ENCODE peak calls at places on chromosome 6, in seven cellular contexts. One of them, this sample, is unnamed.

GRCh38 chr6:69888842-69889590 is 22.7 kb downstream of the COL19A1 start:
- DNase-seq in activated CD4-positive, alpha-beta T cell treated with anti-CD3 and anti-CD28 coated beads for 36 hours: no peak
- DNase-seq in activated T-cell treated with anti-CD3 and anti-CD28 coated beads for 4 hours: no peak
- DNase-seq in left lung: no peak
- DNase-seq in stimulated activated CD4-positive, alpha-beta T cell treated with anti-CD3 and anti-CD28 coated beads, TNF-alpha, amount 100 ng/mL, for 48 hours: no peak
- DNase-seq in esophagus squamous epithelium: no peak
- DNase-seq in CD4-positive, CD25-positive, alpha-beta regulatory T cell: no peak
- DNase-seq in this sample: no peak

GRCh38 chr6:52509281-52510212 is 67.3 kb downstream of the TRAM2 start:
- DNase-seq in CD4-positive, CD25-positive, alpha-beta regulatory T cell: no peak
- DNase-seq in esophagus squamous epithelium: no peak
- DNase-seq in left lung: no peak
- DNase-seq in activated CD4-positive, alpha-beta T cell treated with anti-CD3 and anti-CD28 coated beads for 36 hours: no peak
- DNase-seq in stimulated activated CD4-positive, alpha-beta T cell treated with anti-CD3 and anti-CD28 coated beads, TNF-alpha, amount 100 ng/mL, for 48 hours: no peak
- DNase-seq in activated T-cell treated with anti-CD3 and anti-CD28 coated beads for 4 hours: no peak
- DNase-seq in this sample: no peak

GRCh38 chr6:1362643-1363042 is 26.7 kb upstream of the FOXF2 start:
- DNase-seq in activated CD4-positive, alpha-beta T cell treated with anti-CD3 and anti-CD28 coated beads for 36 hours: no peak
- DNase-seq in activated T-cell treated with anti-CD3 and anti-CD28 coated beads for 4 hours: no peak
- DNase-seq in stimulated activated CD4-positive, alpha-beta T cell treated with anti-CD3 and anti-CD28 coated beads, TNF-alpha, amount 100 ng/mL, for 48 hours: no peak
- DNase-seq in CD4-positive, CD25-positive, alpha-beta regulatory T cell: no peak
- DNase-seq in left lung: no peak
- DNase-seq in esophagus squamous epithelium: no peak
- DNase-seq in this sample: no peak

GRCh38 chr6:28816909-28817807 is 106.6 kb downstream of the TRIM27 start:
- DNase-seq in activated T-cell treated with anti-CD3 and anti-CD28 coated beads for 4 hours: no peak
- DNase-seq in stimulated activated CD4-positive, alpha-beta T cell treated with anti-CD3 and anti-CD28 coated beads, TNF-alpha, amount 100 ng/mL, for 48 hours: no peak
- DNase-seq in activated CD4-positive, alpha-beta T cell treated with anti-CD3 and anti-CD28 coated beads for 36 hours: peak
- DNase-seq in left lung: no peak
- DNase-seq in CD4-positive, CD25-positive, alpha-beta regulatory T cell: no peak
- DNase-seq in esophagus squamous epithelium: no peak
- DNase-seq in this sample: peak

GRCh38 chr6:145863988-145864616 is 49.5 kb upstream of the FBXO30 start:
- DNase-seq in activated T-cell treated with anti-CD3 and anti-CD28 coated beads for 4 hours: no peak
- DNase-seq in activated CD4-positive, alpha-beta T cell treated with anti-CD3 and anti-CD28 coated beads for 36 hours: no peak
- DNase-seq in esophagus squamous epithelium: no peak
- DNase-seq in left lung: no peak
- DNase-seq in stimulated activated CD4-positive, alpha-beta T cell treated with anti-CD3 and anti-CD28 coated beads, TNF-alpha, amount 100 ng/mL, for 48 hours: no peak
- DNase-seq in CD4-positive, CD25-positive, alpha-beta regulatory T cell: no peak
- DNase-seq in this sample: no peak

GRCh38 chr6:139378226-139378625 is 3.8 kb upstream of the CITED2 start:
- DNase-seq in CD4-positive, CD25-positive, alpha-beta regulatory T cell: no peak
- DNase-seq in activated T-cell treated with anti-CD3 and anti-CD28 coated beads for 4 hours: no peak
- DNase-seq in activated CD4-positive, alpha-beta T cell treated with anti-CD3 and anti-CD28 coated beads for 36 hours: no peak
- DNase-seq in stimulated activated CD4-positive, alpha-beta T cell treated with anti-CD3 and anti-CD28 coated beads, TNF-alpha, amount 100 ng/mL, for 48 hours: no peak
- DNase-seq in left lung: no peak
- DNase-seq in esophagus squamous epithelium: no peak
- DNase-seq in this sample: no peak

GRCh38 chr6:35919827-35920751 is 809 bp downstream of the SRPK1 start:
- DNase-seq in activated CD4-positive, alpha-beta T cell treated with anti-CD3 and anti-CD28 coated beads for 36 hours: peak
- DNase-seq in activated T-cell treated with anti-CD3 and anti-CD28 coated beads for 4 hours: peak
- DNase-seq in esophagus squamous epithelium: peak
- DNase-seq in CD4-positive, CD25-positive, alpha-beta regulatory T cell: peak
- DNase-seq in stimulated activated CD4-positive, alpha-beta T cell treated with anti-CD3 and anti-CD28 coated beads, TNF-alpha, amount 100 ng/mL, for 48 hours: peak
- DNase-seq in left lung: peak
- DNase-seq in this sample: no peak

GRCh38 chr6:98834060-98835031 is at the start of gene POU3F2:
- DNase-seq in esophagus squamous epithelium: no peak
- DNase-seq in activated T-cell treated with anti-CD3 and anti-CD28 coated beads for 4 hours: peak
- DNase-seq in activated CD4-positive, alpha-beta T cell treated with anti-CD3 and anti-CD28 coated beads for 36 hours: peak
- DNase-seq in stimulated activated CD4-positive, alpha-beta T cell treated with anti-CD3 and anti-CD28 coated beads, TNF-alpha, amount 100 ng/mL, for 48 hours: peak
- DNase-seq in left lung: peak
- DNase-seq in CD4-positive, CD25-positive, alpha-beta regulatory T cell: peak
- DNase-seq in this sample: peak

GRCh38 chr6:26033132-26033941 is 53.9 kb upstream of the HFE start:
- DNase-seq in activated CD4-positive, alpha-beta T cell treated with anti-CD3 and anti-CD28 coated beads for 36 hours: peak
- DNase-seq in left lung: peak
- DNase-seq in stimulated activated CD4-positive, alpha-beta T cell treated with anti-CD3 and anti-CD28 coated beads, TNF-alpha, amount 100 ng/mL, for 48 hours: peak
- DNase-seq in esophagus squamous epithelium: no peak
- DNase-seq in activated T-cell treated with anti-CD3 and anti-CD28 coated beads for 4 hours: no peak
- DNase-seq in CD4-positive, CD25-positive, alpha-beta regulatory T cell: peak
- DNase-seq in this sample: peak

GRCh38 chr6:27743787-27744186 is 168.4 kb downstream of the OR2B2 start:
- DNase-seq in left lung: no peak
- DNase-seq in stimulated activated CD4-positive, alpha-beta T cell treated with anti-CD3 and anti-CD28 coated beads, TNF-alpha, amount 100 ng/mL, for 48 hours: no peak
- DNase-seq in activated T-cell treated with anti-CD3 and anti-CD28 coated beads for 4 hours: no peak
- DNase-seq in esophagus squamous epithelium: no peak
- DNase-seq in activated CD4-positive, alpha-beta T cell treated with anti-CD3 and anti-CD28 coated beads for 36 hours: no peak
- DNase-seq in CD4-positive, CD25-positive, alpha-beta regulatory T cell: no peak
- DNase-seq in this sample: no peak

GRCh38 chr6:118705799-118706481 is 54.5 kb upstream of the CEP85L start:
- DNase-seq in CD4-positive, CD25-positive, alpha-beta regulatory T cell: peak
- DNase-seq in activated CD4-positive, alpha-beta T cell treated with anti-CD3 and anti-CD28 coated beads for 36 hours: peak
- DNase-seq in activated T-cell treated with anti-CD3 and anti-CD28 coated beads for 4 hours: no peak
- DNase-seq in left lung: no peak
- DNase-seq in stimulated activated CD4-positive, alpha-beta T cell treated with anti-CD3 and anti-CD28 coated beads, TNF-alpha, amount 100 ng/mL, for 48 hours: no peak
- DNase-seq in esophagus squamous epithelium: no peak
- DNase-seq in this sample: peak